ENCODE peak calls at places on chromosome 11, in five cellular contexts. One of them, this sample, is unnamed.

GRCh38 chr11:103887001-103887680 is 149.3 kb upstream of the DDI1 start:
- DNase-seq in germinal center: peak
- DNase-seq in GDM1: no peak
- DNase-seq in ACHN: no peak
- DNase-seq in stimulated activated CD4-positive, alpha-beta T cell treated with anti-CD3 and anti-CD28 coated beads, TNF-alpha, amount 100 ng/mL, for 48 hours: no peak
- DNase-seq in this sample: no peak

GRCh38 chr11:131955901-131956300 is 585.5 kb downstream of the NTM start:
- DNase-seq in germinal center: no peak
- DNase-seq in ACHN: no peak
- DNase-seq in stimulated activated CD4-positive, alpha-beta T cell treated with anti-CD3 and anti-CD28 coated beads, TNF-alpha, amount 100 ng/mL, for 48 hours: no peak
- DNase-seq in GDM1: no peak
- DNase-seq in this sample: no peak

GRCh38 chr11:121671276-121672168 is 218.8 kb upstream of the SORL1-AS1 start:
- DNase-seq in ACHN: no peak
- DNase-seq in stimulated activated CD4-positive, alpha-beta T cell treated with anti-CD3 and anti-CD28 coated beads, TNF-alpha, amount 100 ng/mL, for 48 hours: no peak
- DNase-seq in germinal center: no peak
- DNase-seq in GDM1: no peak
- DNase-seq in this sample: no peak

GRCh38 chr11:107691003-107691402 is 20.9 kb downstream of the SLN start:
- DNase-seq in ACHN: no peak
- DNase-seq in germinal center: no peak
- DNase-seq in GDM1: no peak
- DNase-seq in stimulated activated CD4-positive, alpha-beta T cell treated with anti-CD3 and anti-CD28 coated beads, TNF-alpha, amount 100 ng/mL, for 48 hours: no peak
- DNase-seq in this sample: no peak

GRCh38 chr11:120066738-120067303 is 71.1 kb downstream of the TRIM29 start:
- DNase-seq in stimulated activated CD4-positive, alpha-beta T cell treated with anti-CD3 and anti-CD28 coated beads, TNF-alpha, amount 100 ng/mL, for 48 hours: no peak
- DNase-seq in GDM1: no peak
- DNase-seq in ACHN: no peak
- DNase-seq in germinal center: no peak
- DNase-seq in this sample: no peak

GRCh38 chr11:1763336-1763795 is 361 bp downstream of the CTSD start:
- DNase-seq in ACHN: no peak
- DNase-seq in germinal center: peak
- DNase-seq in stimulated activated CD4-positive, alpha-beta T cell treated with anti-CD3 and anti-CD28 coated beads, TNF-alpha, amount 100 ng/mL, for 48 hours: no peak
- DNase-seq in GDM1: no peak
- DNase-seq in this sample: no peak

GRCh38 chr11:102794382-102794781 is 3.6 kb downstream of the MMP1 start:
- DNase-seq in GDM1: no peak
- DNase-seq in ACHN: peak
- DNase-seq in stimulated activated CD4-positive, alpha-beta T cell treated with anti-CD3 and anti-CD28 coated beads, TNF-alpha, amount 100 ng/mL, for 48 hours: no peak
- DNase-seq in germinal center: peak
- DNase-seq in this sample: no peak

GRCh38 chr11:12876340-12876739 is 132.8 kb upstream of the RASSF10 start:
- DNase-seq in GDM1: no peak
- DNase-seq in germinal center: no peak
- DNase-seq in ACHN: no peak
- DNase-seq in stimulated activated CD4-positive, alpha-beta T cell treated with anti-CD3 and anti-CD28 coated beads, TNF-alpha, amount 100 ng/mL, for 48 hours: no peak
- DNase-seq in this sample: no peak

GRCh38 chr11:43327987-43328386 is 16.2 kb downstream of the API5 start:
- DNase-seq in ACHN: peak
- DNase-seq in GDM1: no peak
- DNase-seq in germinal center: no peak
- DNase-seq in stimulated activated CD4-positive, alpha-beta T cell treated with anti-CD3 and anti-CD28 coated beads, TNF-alpha, amount 100 ng/mL, for 48 hours: no peak
- DNase-seq in this sample: no peak

GRCh38 chr11:81579339-81579738 is 1154.3 kb downstream of the FAM181B start:
- DNase-seq in GDM1: no peak
- DNase-seq in ACHN: no peak
- DNase-seq in stimulated activated CD4-positive, alpha-beta T cell treated with anti-CD3 and anti-CD28 coated beads, TNF-alpha, amount 100 ng/mL, for 48 hours: no peak
- DNase-seq in germinal center: no peak
- DNase-seq in this sample: no peak

GRCh38 chr11:67420646-67421420 is 5.4 kb downstream of the CARNS1 start:
- DNase-seq in stimulated activated CD4-positive, alpha-beta T cell treated with anti-CD3 and anti-CD28 coated beads, TNF-alpha, amount 100 ng/mL, for 48 hours: peak
- DNase-seq in germinal center: peak
- DNase-seq in ACHN: peak
- DNase-seq in GDM1: peak
- DNase-seq in this sample: peak

GRCh38 chr11:61267437-61267841 is 26.5 kb downstream of the PGA5 start:
- DNase-seq in stimulated activated CD4-positive, alpha-beta T cell treated with anti-CD3 and anti-CD28 coated beads, TNF-alpha, amount 100 ng/mL, for 48 hours: no peak
- DNase-seq in germinal center: no peak
- DNase-seq in ACHN: no peak
- DNase-seq in GDM1: no peak
- DNase-seq in this sample: no peak

GRCh38 chr11:76234704-76235232 is 28.5 kb upstream of the WNT11 start:
- DNase-seq in GDM1: no peak
- DNase-seq in stimulated activated CD4-positive, alpha-beta T cell treated with anti-CD3 and anti-CD28 coated beads, TNF-alpha, amount 100 ng/mL, for 48 hours: no peak
- DNase-seq in ACHN: peak
- DNase-seq in germinal center: no peak
- DNase-seq in this sample: peak

GRCh38 chr11:492416-493226 is 14.4 kb downstream of the RNH1 start:
- DNase-seq in ACHN: no peak
- DNase-seq in GDM1: no peak
- DNase-seq in germinal center: no peak
- DNase-seq in stimulated activated CD4-positive, alpha-beta T cell treated with anti-CD3 and anti-CD28 coated beads, TNF-alpha, amount 100 ng/mL, for 48 hours: no peak
- DNase-seq in this sample: no peak

GRCh38 chr11:9754041-9754471 is 90.2 kb downstream of the SWAP70 start:
- DNase-seq in stimulated activated CD4-positive, alpha-beta T cell treated with anti-CD3 and anti-CD28 coated beads, TNF-alpha, amount 100 ng/mL, for 48 hours: no peak
- DNase-seq in GDM1: no peak
- DNase-seq in ACHN: no peak
- DNase-seq in germinal center: peak
- DNase-seq in this sample: no peak

This sample was measured in GF-D8.